ENCODE peak calls at places on chromosome 5, in seven cellular contexts. One of them, this sample, is unnamed.

GRCh38 chr5:87115839-87116364 is 151.8 kb upstream of the RASA1 start:
- DNase-seq in HepG2: no peak
- DNase-seq in SK-N-SH: no peak
- DNase-seq in GM12878: no peak
- DNase-seq in H1: no peak
- DNase-seq in HCT116: no peak
- DNase-seq in K562: peak
- DNase-seq in this sample: no peak

GRCh38 chr5:113058706-113059226 is 82.2 kb downstream of the DCP2 start:
- DNase-seq in HepG2: no peak
- DNase-seq in SK-N-SH: peak
- DNase-seq in GM12878: no peak
- DNase-seq in H1: no peak
- DNase-seq in HCT116: no peak
- DNase-seq in K562: no peak
- DNase-seq in this sample: no peak

GRCh38 chr5:160021818-160022446 is 13.0 kb downstream of the TTC1 start:
- DNase-seq in HepG2: peak
- DNase-seq in SK-N-SH: peak
- DNase-seq in GM12878: peak
- DNase-seq in H1: no peak
- DNase-seq in HCT116: peak
- DNase-seq in K562: peak
- DNase-seq in this sample: peak

GRCh38 chr5:157213527-157214243 is 33.0 kb downstream of the ITK start:
- DNase-seq in HepG2: no peak
- DNase-seq in SK-N-SH: no peak
- DNase-seq in GM12878: no peak
- DNase-seq in H1: no peak
- DNase-seq in HCT116: no peak
- DNase-seq in K562: no peak
- DNase-seq in this sample: no peak

GRCh38 chr5:179542170-179542569 is 8.2 kb upstream of the RUFY1 start:
- DNase-seq in HepG2: no peak
- DNase-seq in SK-N-SH: no peak
- DNase-seq in GM12878: no peak
- DNase-seq in H1: no peak
- DNase-seq in HCT116: no peak
- DNase-seq in K562: no peak
- DNase-seq in this sample: no peak

GRCh38 chr5:74212336-74212735 is 428.2 kb downstream of the ENC1 start:
- DNase-seq in HepG2: peak
- DNase-seq in SK-N-SH: no peak
- DNase-seq in GM12878: no peak
- DNase-seq in H1: no peak
- DNase-seq in HCT116: peak
- DNase-seq in K562: peak
- DNase-seq in this sample: no peak

GRCh38 chr5:126811515-126812198 is 34.7 kb downstream of the LMNB1 start:
- DNase-seq in HepG2: no peak
- DNase-seq in SK-N-SH: no peak
- DNase-seq in GM12878: no peak
- DNase-seq in H1: no peak
- DNase-seq in HCT116: no peak
- DNase-seq in K562: no peak
- DNase-seq in this sample: no peak

GRCh38 chr5:168346417-168346816 is 55.0 kb downstream of the WWC1 start:
- DNase-seq in HepG2: no peak
- DNase-seq in SK-N-SH: no peak
- DNase-seq in GM12878: no peak
- DNase-seq in H1: no peak
- DNase-seq in HCT116: no peak
- DNase-seq in K562: no peak
- DNase-seq in this sample: peak

GRCh38 chr5:142644640-142645361 is 41.1 kb downstream of the FGF1 start:
- DNase-seq in HepG2: no peak
- DNase-seq in SK-N-SH: no peak
- DNase-seq in GM12878: no peak
- DNase-seq in H1: no peak
- DNase-seq in HCT116: peak
- DNase-seq in K562: no peak
- DNase-seq in this sample: peak

GRCh38 chr5:177403194-177403825 is 2.8 kb upstream of the PFN3 start:
- DNase-seq in HepG2: no peak
- DNase-seq in SK-N-SH: no peak
- DNase-seq in GM12878: no peak
- DNase-seq in H1: no peak
- DNase-seq in HCT116: no peak
- DNase-seq in K562: no peak
- DNase-seq in this sample: peak

GRCh38 chr5:125160787-125161502 is 414.5 kb upstream of the ZNF608 start:
- DNase-seq in HepG2: no peak
- DNase-seq in SK-N-SH: no peak
- DNase-seq in GM12878: no peak
- DNase-seq in H1: no peak
- DNase-seq in HCT116: no peak
- DNase-seq in K562: no peak
- DNase-seq in this sample: no peak

GRCh38 chr5:43007911-43008368 is 32.2 kb downstream of the ANXA2R start:
- DNase-seq in HepG2: peak
- DNase-seq in SK-N-SH: peak
- DNase-seq in GM12878: no peak
- DNase-seq in H1: no peak
- DNase-seq in HCT116: no peak
- DNase-seq in K562: peak
- DNase-seq in this sample: no peak

GRCh38 chr5:54514269-54514668 is 3.3 kb upstream of the SNX18 start:
- DNase-seq in HepG2: peak
- DNase-seq in SK-N-SH: no peak
- DNase-seq in GM12878: no peak
- DNase-seq in H1: no peak
- DNase-seq in HCT116: peak
- DNase-seq in K562: no peak
- DNase-seq in this sample: no peak

GRCh38 chr5:72388652-72389051 is 68.5 kb downstream of the PTCD2 start:
- DNase-seq in HepG2: no peak
- DNase-seq in SK-N-SH: no peak
- DNase-seq in GM12878: no peak
- DNase-seq in H1: no peak
- DNase-seq in HCT116: no peak
- DNase-seq in K562: no peak
- DNase-seq in this sample: no peak

GRCh38 chr5:93100433-93100832 is 480.6 kb downstream of the NR2F1-AS1 start:
- DNase-seq in HepG2: no peak
- DNase-seq in SK-N-SH: no peak
- DNase-seq in GM12878: no peak
- DNase-seq in H1: no peak
- DNase-seq in HCT116: peak
- DNase-seq in K562: no peak
- DNase-seq in this sample: no peak

GRCh38 chr5:135353952-135354721 is 44.9 kb downstream of the MACROH2A1 start:
- DNase-seq in HepG2: no peak
- DNase-seq in SK-N-SH: no peak
- DNase-seq in GM12878: no peak
- DNase-seq in H1: no peak
- DNase-seq in HCT116: no peak
- DNase-seq in K562: no peak
- DNase-seq in this sample: no peak
- TF ChIP-seq JUND in HepG2: no peak
- TF ChIP-seq JUND in SK-N-SH: peak
- TF ChIP-seq JUND in GM12878: no peak
- TF ChIP-seq JUND in H1: no peak
- TF ChIP-seq JUND in HCT116: no peak
- TF ChIP-seq JUND in K562: no peak
- TF ChIP-seq JUND in this sample: no peak

GRCh38 chr5:75380099-75380498 is 43.1 kb downstream of the HMGCR start:
- DNase-seq in HepG2: no peak
- DNase-seq in SK-N-SH: no peak
- DNase-seq in GM12878: no peak
- DNase-seq in H1: no peak
- DNase-seq in HCT116: no peak
- DNase-seq in K562: no peak
- DNase-seq in this sample: no peak
- TF ChIP-seq JUND in HepG2: no peak
- TF ChIP-seq JUND in SK-N-SH: no peak
- TF ChIP-seq JUND in GM12878: no peak
- TF ChIP-seq JUND in H1: no peak
- TF ChIP-seq JUND in HCT116: no peak
- TF ChIP-seq JUND in K562: no peak
- TF ChIP-seq JUND in this sample: no peak

GRCh38 chr5:9498541-9499497 is 47.1 kb downstream of the SEMA5A start:
- DNase-seq in HepG2: peak
- DNase-seq in SK-N-SH: no peak
- DNase-seq in GM12878: no peak
- DNase-seq in H1: no peak
- DNase-seq in HCT116: no peak
- DNase-seq in K562: peak
- DNase-seq in this sample: peak
- TF ChIP-seq JUND in HepG2: no peak
- TF ChIP-seq JUND in SK-N-SH: no peak
- TF ChIP-seq JUND in GM12878: no peak
- TF ChIP-seq JUND in H1: no peak
- TF ChIP-seq JUND in HCT116: no peak
- TF ChIP-seq JUND in K562: no peak
- TF ChIP-seq JUND in this sample: no peak

DNA sequence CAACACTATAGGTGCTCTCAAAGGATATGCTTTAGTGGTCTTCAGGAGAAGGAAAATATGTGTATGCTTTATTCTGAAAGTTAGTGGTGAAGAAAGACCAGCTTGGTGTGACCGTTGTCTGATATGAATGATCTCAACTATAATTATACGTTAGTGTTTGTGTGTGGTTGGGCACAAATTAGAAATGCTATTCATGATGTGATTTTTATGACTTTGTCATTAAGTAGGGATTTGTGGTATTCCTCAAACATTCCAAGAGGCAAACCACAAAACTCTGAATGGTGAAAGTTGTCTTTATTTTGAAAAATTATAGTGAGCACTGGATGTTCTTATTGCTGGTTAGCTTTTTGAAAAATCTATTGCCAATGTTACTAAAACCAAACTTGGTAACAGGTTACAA is 6.2 kb upstream of the F2R start:
- DNase-seq in HepG2: no peak
- DNase-seq in SK-N-SH: no peak
- DNase-seq in GM12878: no peak
- DNase-seq in H1: no peak
- DNase-seq in HCT116: no peak
- DNase-seq in K562: no peak
- DNase-seq in this sample: no peak
- TF ChIP-seq JUND in HepG2: no peak
- TF ChIP-seq JUND in SK-N-SH: peak
- TF ChIP-seq JUND in GM12878: no peak
- TF ChIP-seq JUND in H1: no peak
- TF ChIP-seq JUND in HCT116: no peak
- TF ChIP-seq JUND in K562: no peak
- TF ChIP-seq JUND in this sample: no peak

GRCh38 chr5:68565427-68565826 is 349.9 kb downstream of the PIK3R1 start:
- DNase-seq in HepG2: no peak
- DNase-seq in SK-N-SH: no peak
- DNase-seq in GM12878: peak
- DNase-seq in H1: no peak
- DNase-seq in HCT116: no peak
- DNase-seq in K562: no peak
- DNase-seq in this sample: no peak
- TF ChIP-seq JUND in HepG2: no peak
- TF ChIP-seq JUND in SK-N-SH: no peak
- TF ChIP-seq JUND in GM12878: no peak
- TF ChIP-seq JUND in H1: no peak
- TF ChIP-seq JUND in HCT116: no peak
- TF ChIP-seq JUND in K562: no peak
- TF ChIP-seq JUND in this sample: no peak